ENCODE peak calls at places on chromosomes 11 and 22, in eight cellular contexts. U, X, L, J, P, A, W and C are unnamed samples.

GRCh38 chr11:92311616-92312449 is 87.2 kb downstream of the FAT3 start:
- DNase-seq in U (no peak), X (peak; percentile 19), L (no peak), J (peak; percentile 62), P (peak; percentile 57), A (no peak), W (no peak), C (peak; percentile 38)

GRCh38 chr11:64728757-64729365 is 5.9 kb upstream of the NRXN2 start:
- DNase-seq in U (no peak), X (no peak), L (no peak), J (no peak), P (no peak), A (no peak), W (no peak), C (peak; percentile 10)

GRCh38 chr11:131408011-131408640 is 37.7 kb downstream of the NTM start:
- DNase-seq in U (no peak), X (peak; percentile 28), L (no peak), J (peak; percentile 72), P (peak; percentile 11), A (no peak), W (no peak), C (peak; percentile 64)

GRCh38 chr11:18132341-18132740 is at the start of gene MRGPRX3:
- DNase-seq in U (no peak), X (no peak), L (no peak), J (no peak), P (no peak), A (no peak), W (no peak), C (no peak)

GRCh38 chr22:50186789-50187523 is 1.2 kb downstream of the TRABD start:
- DNase-seq in U (no peak), X (peak; percentile 25), L (no peak), J (no peak), P (peak; percentile 32), A (no peak), W (no peak), C (peak; percentile 80)

GRCh38 chr11:11668781-11669180 is 47.0 kb upstream of the GALNT18 start:
- DNase-seq in U (no peak), X (no peak), L (no peak), J (no peak), P (no peak), A (no peak), W (no peak), C (no peak)

GRCh38 chr11:66592457-66593302 is at the start of the genes CCDC87 and CCS:
- DNase-seq in U (peak; percentile 76), X (peak; percentile 92), L (peak; percentile 99), J (peak; percentile 97), P (peak; percentile 96), A (no peak), W (peak; percentile 99), C (peak; percentile 100)

GRCh38 chr11:9265211-9266131 is at the start of gene DENND5A:
- DNase-seq in U (peak; percentile 8), X (peak; percentile 83), L (peak; percentile 92), J (peak; percentile 94), P (peak; percentile 89), A (peak; percentile 26), W (peak; percentile 86), C (peak; percentile 100)

GRCh38 chr22:50318698-50319411 is 8.0 kb downstream of the DENND6B start:
- DNase-seq in U (no peak), X (no peak), L (no peak), J (no peak), P (no peak), A (no peak), W (peak; percentile 22), C (no peak)

GRCh38 chr11:95081010-95081409 is 8.6 kb upstream of the ENDOD1 start:
- DNase-seq in U (no peak), X (no peak), L (no peak), J (no peak), P (no peak), A (no peak), W (no peak), C (no peak)

GRCh38 chr11:44241851-44242250 is 68.1 kb downstream of the ALX4 start:
- DNase-seq in U (no peak), X (no peak), L (no peak), J (no peak), P (no peak), A (no peak), W (no peak), C (no peak)

GRCh38 chr22:45597460-45598192 is 74.0 kb upstream of the ATXN10 start:
- DNase-seq in U (no peak), X (no peak), L (no peak), J (no peak), P (no peak), A (no peak), W (no peak), C (no peak)

GRCh38 chr11:19886498-19886897 is 173.9 kb downstream of the NAV2 start:
- DNase-seq in U (no peak), X (no peak), L (no peak), J (no peak), P (no peak), A (no peak), W (no peak), C (no peak)

GRCh38 chr11:117910525-117910924 is 18.7 kb downstream of the TMPRSS13 start:
- DNase-seq in U (no peak), X (no peak), L (no peak), J (no peak), P (no peak), A (no peak), W (no peak), C (peak; percentile 36)

GRCh38 chr11:35427158-35427557 is 7.8 kb upstream of the SLC1A2 start:
- DNase-seq in U (no peak), X (peak; percentile 54), L (no peak), J (no peak), P (peak; percentile 16), A (peak; percentile 79), W (no peak), C (no peak)

GRCh38 chr22:33873186-33873585 is 47.1 kb downstream of the LARGE1 start:
- DNase-seq in U (no peak), X (no peak), L (no peak), J (no peak), P (no peak), A (no peak), W (no peak), C (no peak)

GRCh38 chr11:925496-926301 is at the start of gene AP2A2:
- DNase-seq in U (no peak), X (peak; percentile 86), L (peak; percentile 91), J (peak; percentile 95), P (peak; percentile 90), A (no peak), W (peak; percentile 88), C (peak; percentile 99)

GRCh38 chr11:14422052-14422813 is 63.2 kb upstream of the RRAS2 start:
- DNase-seq in U (peak; percentile 6), X (peak; percentile 100), L (no peak), J (peak; percentile 100), P (peak; percentile 96), A (peak; percentile 98), W (peak; percentile 52), C (peak; percentile 54)

GRCh38 chr11:60765355-60765754 is 8.7 kb downstream of the MS4A15 start:
- DNase-seq in U (no peak), X (no peak), L (no peak), J (no peak), P (no peak), A (no peak), W (no peak), C (no peak)

GRCh38 chr11:60764879-60765278 is 8.2 kb downstream of the MS4A15 start:
- DNase-seq in U (no peak), X (no peak), L (no peak), J (peak; percentile 64), P (no peak), A (no peak), W (no peak), C (no peak)

GRCh38 chr11:60763692-60764369 is 7.2 kb downstream of the MS4A15 start:
- DNase-seq in U (no peak), X (no peak), L (no peak), J (peak; percentile 16), P (no peak), A (no peak), W (no peak), C (no peak)

GRCh38 chr11:60761436-60762190 is 4.9 kb downstream of the MS4A15 start:
- DNase-seq in U (no peak), X (no peak), L (no peak), J (no peak), P (no peak), A (no peak), W (no peak), C (no peak)

GRCh38 chr11:60762851-60763691 is 6.4 kb downstream of the MS4A15 start:
- DNase-seq in U (no peak), X (no peak), L (no peak), J (peak; percentile 71), P (no peak), A (no peak), W (no peak), C (peak; percentile 71)
- H3K4me3 ChIP-seq in U (no peak overlapping the region), X (no peak overlapping the region), L (no peak overlapping the region), J (no peak overlapping the region), P (no peak overlapping the region), A (no peak overlapping the region), W (no peak overlapping the region), C (no peak overlapping the region)

DNA sequence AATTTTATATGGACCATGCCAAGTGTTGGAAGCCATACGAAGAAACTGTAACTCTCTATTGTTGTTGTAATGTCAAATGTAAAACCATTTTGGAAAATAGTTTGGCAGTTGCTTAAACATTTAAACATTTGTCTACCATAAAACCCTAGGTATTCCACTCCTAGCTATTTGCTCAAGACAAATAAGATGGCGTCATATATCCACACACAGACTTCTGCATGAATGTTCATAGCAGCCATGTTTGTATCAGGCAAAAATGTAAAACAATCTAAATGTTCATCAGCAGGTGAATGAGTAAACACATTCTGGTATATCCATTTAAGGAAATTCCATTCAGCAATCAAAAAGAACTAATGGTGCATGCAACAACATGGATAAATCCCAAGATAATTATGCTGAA is 27.9 kb downstream of the OR9I1 start:
- DNase-seq in U (no peak), X (no peak), L (no peak), J (no peak), P (no peak), A (no peak), W (no peak), C (no peak)
- H3K4me3 ChIP-seq in U (no peak overlapping the region), X (no peak overlapping the region), L (no peak overlapping the region), J (no peak overlapping the region), P (no peak overlapping the region), A (no peak overlapping the region), W (no peak overlapping the region), C (no peak overlapping the region)

DNA sequence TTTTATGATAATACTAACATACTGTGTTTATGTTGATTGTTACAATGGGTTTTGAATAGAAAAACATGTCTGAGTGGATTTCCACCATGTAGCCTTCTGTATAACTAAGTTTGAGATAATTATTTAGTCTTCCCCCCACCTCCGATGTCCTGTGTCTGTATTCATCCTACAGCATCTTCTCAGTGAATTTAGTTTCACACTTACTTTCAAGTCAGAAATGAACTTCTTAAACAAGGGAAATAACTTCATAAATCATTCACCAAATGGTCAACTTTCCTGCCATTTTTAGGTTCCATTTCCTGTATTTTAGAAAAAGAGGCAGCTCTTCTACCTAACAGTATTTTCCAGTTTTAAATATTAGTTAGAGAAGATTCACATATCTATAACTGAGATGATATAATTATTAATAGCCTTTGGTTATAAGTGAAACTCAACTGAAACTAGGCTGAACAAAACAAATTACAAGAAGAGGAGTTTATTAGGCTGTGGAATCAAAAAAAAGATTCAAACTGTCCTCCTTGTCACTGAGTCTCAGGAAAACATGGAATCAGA is 3.5 kb downstream of the OR51B5 start:
- DNase-seq in U (no peak), X (no peak), L (no peak), J (no peak), P (no peak), A (no peak), W (no peak), C (no peak)
- H3K4me3 ChIP-seq in U (no peak overlapping the region), X (no peak overlapping the region), L (no peak overlapping the region), J (no peak overlapping the region), P (no peak overlapping the region), A (no peak overlapping the region), W (no peak overlapping the region), C (no peak overlapping the region)

GRCh38 chr22:37259540-37260029 is 15.5 kb upstream of the RAC2 start:
- DNase-seq in U (no peak), X (peak; percentile 61), L (peak; percentile 65), J (peak; percentile 85), P (peak; percentile 54), A (no peak), W (peak; percentile 38), C (peak; percentile 67)
- H3K4me3 ChIP-seq in U (no peak overlapping the region), X (no peak overlapping the region), L (no peak overlapping the region), J (no peak overlapping the region), P (peak overlapping the region; percentile 18), A (no peak overlapping the region), W (peak overlapping the region; percentile 43), C (no peak overlapping the region)